ENCODE peak calls at places on chromosomes 5 and 9, in nine cellular contexts. J, F, P, E, R, Q, T, L and K are unnamed samples.

GRCh38 chr5:53481354-53481886 is 991 bp downstream of the FST start:
- DNase-seq in J (no peak), F (peak; percentile 34), P (no peak), E (no peak), R (no peak), Q (no peak), T (peak; percentile 37), L (no peak), K (peak; percentile 48)

GRCh38 chr5:76583163-76584047 is 39.8 kb downstream of the F2RL2 start:
- DNase-seq in J (no peak), F (peak; percentile 43), P (no peak), E (no peak), R (no peak), Q (peak; percentile 39), T (peak; percentile 52), L (peak; percentile 30), K (peak; percentile 11)

GRCh38 chr5:9507974-9508373 is 37.9 kb downstream of the SEMA5A start:
- DNase-seq in J (no peak), F (peak; percentile 75), P (peak; percentile 56), E (no peak), R (no peak), Q (no peak), T (peak; percentile 83), L (no peak), K (peak; percentile 81)

GRCh38 chr9:99419099-99419498 is 197.0 kb downstream of the SEC61B start:
- DNase-seq in J (no peak), F (peak; percentile 22), P (no peak), E (peak; percentile 41), R (no peak), Q (no peak), T (peak; percentile 7), L (peak; percentile 23), K (no peak)

GRCh38 chr5:56545016-56545415 is 270.3 kb upstream of the MAP3K1 start:
- DNase-seq in J (no peak), F (no peak), P (no peak), E (no peak), R (no peak), Q (no peak), T (no peak), L (no peak), K (no peak)

GRCh38 chr5:170247363-170247762 is 14.6 kb downstream of the C5orf58 start:
- DNase-seq in J (no peak), F (peak; percentile 40), P (no peak), E (no peak), R (no peak), Q (no peak), T (peak; percentile 42), L (no peak), K (no peak)

GRCh38 chr5:28473531-28474107 is 1435.2 kb upstream of the CDH9 start:
- DNase-seq in J (no peak), F (peak; percentile 20), P (no peak), E (no peak), R (no peak), Q (peak; percentile 1), T (peak; percentile 18), L (peak; percentile 55), K (no peak)

GRCh38 chr9:122134822-122135528 is 24.6 kb downstream of the NDUFA8 start:
- DNase-seq in J (no peak), F (no peak), P (no peak), E (no peak), R (no peak), Q (no peak), T (peak; percentile 41), L (no peak), K (peak; percentile 43)

GRCh38 chr5:131274341-131275063 is 10.6 kb downstream of the CDC42SE2 start:
- DNase-seq in J (no peak), F (no peak), P (no peak), E (no peak), R (no peak), Q (no peak), T (no peak), L (no peak), K (no peak)

GRCh38 chr9:125190371-125190801 is 783 bp upstream of the PPP6C start:
- DNase-seq in J (no peak), F (peak; percentile 18), P (no peak), E (no peak), R (peak; percentile 21), Q (peak; percentile 35), T (no peak), L (no peak), K (no peak)

GRCh38 chr9:84330246-84330645 is 10.3 kb downstream of the SLC28A3 start:
- DNase-seq in J (no peak), F (no peak), P (no peak), E (no peak), R (no peak), Q (no peak), T (no peak), L (no peak), K (no peak)

GRCh38 chr5:113166285-113166684 is 189.7 kb downstream of the DCP2 start:
- DNase-seq in J (no peak), F (peak; percentile 74), P (peak; percentile 51), E (no peak), R (no peak), Q (no peak), T (peak; percentile 54), L (no peak), K (peak; percentile 36)

GRCh38 chr9:19229725-19230355 is 653 bp upstream of the DENND4C start:
- DNase-seq in J (peak; percentile 19), F (no peak), P (no peak), E (peak; percentile 48), R (no peak), Q (peak; percentile 81), T (no peak), L (peak; percentile 77), K (no peak)

GRCh38 chr9:16033253-16033652 is 480.4 kb downstream of the CCDC171 start:
- DNase-seq in J (no peak), F (no peak), P (no peak), E (no peak), R (no peak), Q (no peak), T (no peak), L (no peak), K (no peak)

GRCh38 chr5:8740595-8740994 is 805.3 kb downstream of the SEMA5A start:
- DNase-seq in J (no peak), F (no peak), P (no peak), E (no peak), R (no peak), Q (no peak), T (no peak), L (no peak), K (no peak)

GRCh38 chr5:173823721-173824567 is 64.2 kb upstream of the CPEB4 start:
- DNase-seq in J (no peak), F (peak; percentile 92), P (peak; percentile 83), E (no peak), R (no peak), Q (no peak), T (peak; percentile 90), L (no peak), K (peak; percentile 85)

GRCh38 chr5:115773010-115773580 is 43.4 kb downstream of the CDO1 start:
- DNase-seq in J (no peak), F (no peak), P (no peak), E (no peak), R (no peak), Q (no peak), T (no peak), L (no peak), K (no peak)

GRCh38 chr5:106521701-106522100 is 1149.0 kb downstream of the EFNA5 start:
- DNase-seq in J (no peak), F (peak; percentile 13), P (no peak), E (no peak), R (no peak), Q (no peak), T (peak; percentile 26), L (peak; percentile 5), K (no peak)

GRCh38 chr9:96491079-96491879 is 41.3 kb downstream of the HABP4 start:
- DNase-seq in J (no peak), F (peak; percentile 67), P (peak; percentile 53), E (no peak), R (peak; percentile 14), Q (no peak), T (no peak), L (no peak), K (no peak)

GRCh38 chr9:21440139-21440538 is at the start of gene IFNA1:
- DNase-seq in J (no peak), F (no peak), P (no peak), E (no peak), R (no peak), Q (no peak), T (no peak), L (no peak), K (no peak)

GRCh38 chr9:759983-760715 is 81.3 kb upstream of the DMRT1 start:
- DNase-seq in J (no peak), F (no peak), P (no peak), E (no peak), R (no peak), Q (no peak), T (no peak), L (no peak), K (no peak)

GRCh38 chr5:164600166-164600715 is 1094.8 kb downstream of the MAT2B start:
- DNase-seq in J (no peak), F (peak; percentile 12), P (peak; percentile 2), E (no peak), R (no peak), Q (no peak), T (peak; percentile 19), L (peak; percentile 20), K (no peak)

GRCh38 chr5:156051972-156052371 is 275.0 kb upstream of the SGCD start:
- DNase-seq in J (no peak), F (no peak), P (no peak), E (no peak), R (no peak), Q (no peak), T (no peak), L (peak; percentile 0), K (no peak)

GRCh38 chr9:137694962-137695875 is 76.4 kb downstream of the EHMT1 start:
- DNase-seq in J (no peak), F (peak; percentile 52), P (peak; percentile 63), E (no peak), R (no peak), Q (peak; percentile 79), T (peak; percentile 50), L (no peak), K (peak; percentile 70)

GRCh38 chr5:16854351-16854750 is 81.7 kb downstream of the MYO10 start:
- DNase-seq in J (no peak), F (peak; percentile 52), P (no peak), E (no peak), R (no peak), Q (no peak), T (peak; percentile 51), L (no peak), K (peak; percentile 44)

GRCh38 chr5:149267241-149267973 is 4.3 kb upstream of the AFAP1L1 start:
- DNase-seq in J (no peak), F (no peak), P (no peak), E (no peak), R (no peak), Q (no peak), T (no peak), L (no peak), K (no peak)

GRCh38 chr5:93164690-93165089 is 416.3 kb downstream of the NR2F1-AS1 start:
- DNase-seq in J (no peak), F (peak; percentile 90), P (peak; percentile 56), E (no peak), R (no peak), Q (no peak), T (peak; percentile 94), L (peak; percentile 66), K (peak; percentile 52)

GRCh38 chr5:93589348-93589662 is 6.3 kb downstream of the NR2F1 start:
- DNase-seq in J (no peak), F (no peak), P (no peak), E (no peak), R (no peak), Q (no peak), T (no peak), L (peak; percentile 30), K (no peak)

GRCh38 chr5:176364765-176365662 is at the start of gene ARL10:
- DNase-seq in J (no peak), F (peak; percentile 42), P (peak; percentile 68), E (no peak), R (peak; percentile 69), Q (no peak), T (peak; percentile 38), L (no peak), K (peak; percentile 80)

GRCh38 chr5:150579462-150580400 is 60.7 kb upstream of the SYNPO start:
- DNase-seq in J (no peak), F (no peak), P (no peak), E (no peak), R (no peak), Q (no peak), T (no peak), L (no peak), K (no peak)

GRCh38 chr5:96961053-96961452 is 25.2 kb downstream of the LNPEP start:
- DNase-seq in J (no peak), F (peak; percentile 43), P (no peak), E (no peak), R (no peak), Q (peak; percentile 80), T (no peak), L (no peak), K (no peak)